ENCODE peak calls at places on chromosomes 13 and 19, in six cellular contexts. One of them, this sample, is unnamed.

GRCh38 chr19:13788991-13789390 is 6.3 kb upstream of the ZSWIM4 start:
- DNase-seq in astrocyte of the hippocampus: peak
- DNase-seq in NCI-H748 treated with DMSO at 0.1 percent for 48 hours: no peak
- DNase-seq in NCI-H1105: no peak
- DNase-seq in memory B cell: no peak
- DNase-seq in breast epithelium: no peak
- DNase-seq in this sample: peak

GRCh38 chr13:51130348-51130747 is 19.3 kb upstream of the C13orf42 start:
- DNase-seq in astrocyte of the hippocampus: no peak
- DNase-seq in NCI-H748 treated with DMSO at 0.1 percent for 48 hours: no peak
- DNase-seq in NCI-H1105: no peak
- DNase-seq in memory B cell: no peak
- DNase-seq in breast epithelium: no peak
- DNase-seq in this sample: no peak

GRCh38 chr19:2537544-2537943 is 61.6 kb downstream of the GADD45B start:
- DNase-seq in astrocyte of the hippocampus: no peak
- DNase-seq in NCI-H748 treated with DMSO at 0.1 percent for 48 hours: no peak
- DNase-seq in NCI-H1105: no peak
- DNase-seq in memory B cell: no peak
- DNase-seq in breast epithelium: no peak
- DNase-seq in this sample: no peak

GRCh38 chr13:39283062-39283461 is 244.8 kb downstream of the NHLRC3 start:
- DNase-seq in astrocyte of the hippocampus: no peak
- DNase-seq in NCI-H748 treated with DMSO at 0.1 percent for 48 hours: no peak
- DNase-seq in NCI-H1105: no peak
- DNase-seq in memory B cell: no peak
- DNase-seq in breast epithelium: no peak
- DNase-seq in this sample: no peak

GRCh38 chr19:1728816-1729567 is 24.3 kb upstream of the ONECUT3 start:
- DNase-seq in astrocyte of the hippocampus: no peak
- DNase-seq in NCI-H748 treated with DMSO at 0.1 percent for 48 hours: no peak
- DNase-seq in NCI-H1105: no peak
- DNase-seq in memory B cell: no peak
- DNase-seq in breast epithelium: no peak
- DNase-seq in this sample: no peak

GRCh38 chr13:51715613-51716012 is 88.3 kb downstream of the DHRS12 start:
- DNase-seq in astrocyte of the hippocampus: no peak
- DNase-seq in NCI-H748 treated with DMSO at 0.1 percent for 48 hours: no peak
- DNase-seq in NCI-H1105: no peak
- DNase-seq in memory B cell: no peak
- DNase-seq in breast epithelium: no peak
- DNase-seq in this sample: no peak

GRCh38 chr19:51615991-51616390 is 14.2 kb downstream of the SIGLEC5 start:
- DNase-seq in astrocyte of the hippocampus: no peak
- DNase-seq in NCI-H748 treated with DMSO at 0.1 percent for 48 hours: no peak
- DNase-seq in NCI-H1105: no peak
- DNase-seq in memory B cell: no peak
- DNase-seq in breast epithelium: no peak
- DNase-seq in this sample: no peak

GRCh38 chr13:92390217-92390616 is 836.4 kb upstream of the GPC6 start:
- DNase-seq in astrocyte of the hippocampus: no peak
- DNase-seq in NCI-H748 treated with DMSO at 0.1 percent for 48 hours: peak
- DNase-seq in NCI-H1105: peak
- DNase-seq in memory B cell: no peak
- DNase-seq in breast epithelium: no peak
- DNase-seq in this sample: peak

GRCh38 chr13:93079294-93079693 is 147.3 kb upstream of the GPC6 start:
- DNase-seq in astrocyte of the hippocampus: peak
- DNase-seq in NCI-H748 treated with DMSO at 0.1 percent for 48 hours: no peak
- DNase-seq in NCI-H1105: peak
- DNase-seq in memory B cell: no peak
- DNase-seq in breast epithelium: no peak
- DNase-seq in this sample: no peak

GRCh38 chr13:112894423-112894672 is 74.7 kb upstream of the MCF2L start:
- DNase-seq in astrocyte of the hippocampus: no peak
- DNase-seq in NCI-H748 treated with DMSO at 0.1 percent for 48 hours: no peak
- DNase-seq in NCI-H1105: no peak
- DNase-seq in memory B cell: no peak
- DNase-seq in breast epithelium: no peak
- DNase-seq in this sample: no peak

This sample was measured in Jurkat, Clone E6-1.